ENCODE peak calls at places on chromosomes 5 and 9, in five cellular contexts. P is neural crest cell; B is NCI-H1694 treated with DMSO at 0.1 percent for 48 hours; O is stimulated activated CD4-positive, alpha-beta T cell treated with anti-CD3 and anti-CD28 coated beads, TNF-alpha, amount 100 ng/mL, for 4 hours; K is T1000. V is an unnamed sample.

GRCh38 chr9:22169732-22170131 is 160.6 kb upstream of the CDKN2B start:
- DNase-seq in K (no peak), O (no peak), B (no peak), P (no peak), V (no peak)

GRCh38 chr9:98654247-98654646 is 54.5 kb downstream of the GABBR2 start:
- DNase-seq in B (peak), O (no peak), K (no peak), P (no peak), V (no peak)

GRCh38 chr9:90307177-90307833 is 335.3 kb downstream of the DIRAS2 start:
- DNase-seq in B (peak), K (no peak), O (no peak), P (no peak), V (no peak)

GRCh38 chr5:10243660-10244240 is 5.9 kb downstream of the ATPSCKMT start:
- DNase-seq in P (no peak), K (no peak), O (no peak), B (no peak), V (no peak)

GRCh38 chr5:78046006-78046405 is 248.5 kb downstream of the AP3B1 start:
- DNase-seq in B (no peak), O (no peak), P (no peak), K (no peak), V (no peak)

GRCh38 chr5:84384604-84385575 is at the start of gene EDIL3:
- DNase-seq in B (peak), P (peak), K (peak), O (no peak), V (no peak)

GRCh38 chr9:77563205-77563604 is 84.9 kb downstream of the GNA14 start:
- DNase-seq in K (no peak), B (no peak), O (no peak), P (no peak), V (no peak)

GRCh38 chr9:110847661-110848060 is 179.1 kb downstream of the MUSK start:
- DNase-seq in B (no peak), K (no peak), P (no peak), O (no peak), V (no peak)

GRCh38 chr9:89496645-89497044 is 1.3 kb downstream of the SEMA4D start:
- DNase-seq in K (no peak), B (no peak), P (no peak), O (no peak), V (no peak)

GRCh38 chr9:98229090-98229395 is 26.4 kb downstream of the TBC1D2 start:
- DNase-seq in P (no peak), O (no peak), B (no peak), K (no peak), V (no peak)

GRCh38 chr5:17343675-17344074 is 126.2 kb downstream of the BASP1 start:
- DNase-seq in B (no peak), P (no peak), O (no peak), K (peak), V (peak)

GRCh38 chr9:133065070-133065388 is 3.2 kb downstream of the CEL start:
- DNase-seq in O (no peak), B (no peak), K (no peak), P (no peak), V (no peak)

GRCh38 chr9:99809586-99810357 is 11.9 kb upstream of the NR4A3 start:
- DNase-seq in P (no peak), B (no peak), O (no peak), K (no peak), V (no peak)

GRCh38 chr9:134775552-134775951 is 105.1 kb upstream of the FCN2 start:
- DNase-seq in B (no peak), O (no peak), K (peak), P (no peak), V (peak)

GRCh38 chr9:89447416-89447815 is 50.5 kb downstream of the SEMA4D start:
- DNase-seq in K (no peak), O (no peak), P (no peak), B (no peak), V (no peak)

GRCh38 chr5:39650234-39650816 is 225.5 kb upstream of the DAB2 start:
- DNase-seq in P (no peak), B (no peak), O (no peak), K (no peak), V (no peak)

GRCh38 chr9:130042931-130043653 is at the start of gene FNBP1:
- DNase-seq in O (peak), P (peak), B (peak), K (peak), V (peak)

GRCh38 chr9:92650839-92651621 is 18.9 kb downstream of the IPPK start:
- DNase-seq in K (no peak), O (no peak), P (no peak), B (no peak), V (no peak)

GRCh38 chr5:84885479-84886258 is 501.0 kb upstream of the EDIL3 start:
- DNase-seq in B (no peak), K (no peak), P (no peak), O (no peak), V (peak)

GRCh38 chr5:180832638-180833068 is 28.4 kb downstream of the ZFP62 start:
- DNase-seq in B (no peak), P (no peak), K (no peak), O (no peak), V (no peak)

GRCh38 chr9:99778308-99778707 is 43.4 kb upstream of the NR4A3 start:
- DNase-seq in P (no peak), B (no peak), K (no peak), O (no peak), V (peak)

GRCh38 chr9:7105095-7105494 is 347.3 kb downstream of the KDM4C start:
- DNase-seq in P (no peak), O (no peak), K (no peak), B (no peak), V (no peak)

GRCh38 chr5:164181604-164182003 is 676.2 kb downstream of the MAT2B start:
- DNase-seq in B (no peak), K (no peak), O (no peak), P (no peak), V (no peak)

GRCh38 chr5:111548312-111548930 is 36.1 kb upstream of the STARD4 start:
- DNase-seq in P (no peak), O (no peak), K (no peak), B (no peak), V (no peak)

GRCh38 chr5:77426670-77427069 is 65.4 kb downstream of the WDR41 start:
- DNase-seq in O (no peak), P (no peak), K (no peak), B (no peak), V (no peak)

GRCh38 chr9:98248737-98249474 is 6.5 kb downstream of the TBC1D2 start:
- DNase-seq in B (no peak), K (peak), O (no peak), P (no peak), V (no peak)

GRCh38 chr9:25636026-25636425 is 42.2 kb downstream of the TUSC1 start:
- DNase-seq in K (no peak), B (no peak), P (no peak), O (no peak), V (no peak)

GRCh38 chr5:150309101-150309897 is 6.6 kb upstream of the ARSI start:
- DNase-seq in O (no peak), P (no peak), K (no peak), B (no peak), V (no peak)

GRCh38 chr5:133269707-133270106 is 217.9 kb downstream of the HSPA4 start:
- DNase-seq in O (no peak), B (no peak), P (no peak), K (no peak), V (no peak)

GRCh38 chr9:133703571-133704399 is 34.4 kb downstream of the SARDH start:
- DNase-seq in K (no peak), B (no peak), O (no peak), P (no peak), V (no peak)

GRCh38 chr9:72361227-72361626 is 3.8 kb downstream of the ZFAND5 start:
- DNase-seq in P (no peak), O (no peak), K (no peak), B (no peak), V (no peak)